ENCODE peak calls at places on chromosomes 2 and 18, in six cellular contexts. L is lung; Z is WERI-Rb-1; S is SJSA1; G is hepatocyte; D is naive thymus-derived CD4-positive, alpha-beta T cell. M is an unnamed sample.

GRCh38 chr2:126785236-126785635 is 113.5 kb upstream of the TEX51 start:
- DNase-seq in Z (no peak), D (no peak), G (no peak), S (no peak), L (no peak), M (no peak)

GRCh38 chr2:157336137-157336721 is 10.6 kb upstream of the ERMN start:
- DNase-seq in G (peak), Z (peak), S (peak), D (peak), L (peak), M (no peak)

GRCh38 chr18:48391863-48392262 is 17.3 kb downstream of the ZBTB7C start:
- DNase-seq in Z (no peak), L (no peak), D (no peak), S (no peak), G (no peak), M (no peak)

GRCh38 chr2:182819412-182819811 is 47.0 kb downstream of the FRZB start:
- DNase-seq in Z (no peak), G (no peak), D (no peak), S (no peak), L (no peak), M (no peak)

GRCh38 chr2:15031745-15032240 is 399.3 kb downstream of the LRATD1 start:
- DNase-seq in G (no peak), L (no peak), S (no peak), Z (peak), D (no peak), M (no peak)

GRCh38 chr2:222088561-222088960 is 210.2 kb downstream of the PAX3 start:
- DNase-seq in S (no peak), D (no peak), Z (no peak), G (no peak), L (no peak), M (no peak)

GRCh38 chr2:217899231-217900009 is 103.4 kb downstream of the TNS1 start:
- DNase-seq in S (peak), L (peak), Z (peak), D (no peak), G (peak), M (peak)

GRCh38 chr2:61277756-61278155 is 115.8 kb downstream of the C2orf74 start:
- DNase-seq in Z (peak), S (no peak), D (no peak), G (no peak), L (no peak), M (no peak)

GRCh38 chr2:97965146-97965545 is 30.6 kb downstream of the TMEM131 start:
- DNase-seq in Z (no peak), G (no peak), D (no peak), L (no peak), S (no peak), M (no peak)

GRCh38 chr2:226698671-226699070 is 100.9 kb downstream of the IRS1 start:
- DNase-seq in L (no peak), S (no peak), G (no peak), Z (no peak), D (no peak), M (no peak)

GRCh38 chr2:96447726-96448125 is 57.4 kb downstream of the NEURL3 start:
- DNase-seq in D (no peak), L (no peak), Z (no peak), S (no peak), G (no peak), M (no peak)

GRCh38 chr2:7523557-7524210 is 606.5 kb downstream of the RNF144A start:
- DNase-seq in Z (no peak), G (no peak), D (no peak), L (no peak), S (no peak), M (no peak)

GRCh38 chr2:210503622-210504300 is 27.2 kb upstream of the LANCL1 start:
- DNase-seq in G (no peak), D (no peak), S (no peak), Z (no peak), L (no peak), M (no peak)

GRCh38 chr2:241053576-241054251 is 48.4 kb downstream of the MTERF4 start:
- DNase-seq in S (no peak), D (no peak), L (peak), Z (no peak), G (no peak), M (no peak)

GRCh38 chr18:56003009-56003408 is 415.0 kb upstream of the TCF4 start:
- DNase-seq in D (no peak), S (no peak), L (no peak), Z (no peak), G (no peak), M (no peak)

GRCh38 chr2:222743263-222743865 is 71.9 kb downstream of the MOGAT1 start:
- DNase-seq in S (no peak), L (no peak), G (no peak), Z (no peak), D (no peak), M (no peak)

GRCh38 chr2:20106746-20107145 is 55.3 kb upstream of the LAPTM4A start:
- DNase-seq in G (peak), Z (peak), L (peak), D (no peak), S (no peak), M (no peak)

GRCh38 chr18:60445341-60445740 is 72.8 kb upstream of the MC4R start:
- DNase-seq in S (no peak), L (no peak), D (no peak), G (no peak), Z (no peak), M (no peak)

GRCh38 chr2:222795671-222796357 is 65.0 kb upstream of the ACSL3 start:
- DNase-seq in G (no peak), D (no peak), S (no peak), L (no peak), Z (no peak), M (no peak)

GRCh38 chr18:75202976-75203375 is 6.0 kb downstream of the PTGR3 start:
- DNase-seq in S (no peak), Z (no peak), L (no peak), D (no peak), G (no peak), M (no peak)

GRCh38 chr2:114127372-114127771 is 237.5 kb downstream of the ACTR3 start:
- DNase-seq in Z (no peak), S (no peak), L (no peak), D (no peak), G (peak), M (no peak)

GRCh38 chr2:79453918-79454317 is 58.9 kb upstream of the CTNNA2 start:
- DNase-seq in G (peak), S (no peak), Z (no peak), L (no peak), D (no peak), M (no peak)

GRCh38 chr2:216132585-216132984 is 23.4 kb downstream of the XRCC5 start:
- DNase-seq in G (no peak), Z (no peak), S (no peak), L (no peak), D (no peak), M (no peak)
- H3K27ac ChIP-seq in G (peak), Z (no peak), S (no peak), L (no peak), D (no peak), M (no peak)

GRCh38 chr2:231786917-231787292 is 660 bp downstream of the COPS7B start:
- DNase-seq in Z (no peak), S (no peak), G (no peak), L (no peak), D (no peak), M (no peak)
- H3K27ac ChIP-seq in Z (peak), S (peak), G (peak), L (no peak), D (peak), M (peak)

GRCh38 chr2:26016012-26016742 is 17.7 kb upstream of the RAB10 start:
- DNase-seq in G (no peak), L (no peak), D (no peak), Z (no peak), S (no peak), M (no peak)

GRCh38 chr2:26020214-26020613 is 13.7 kb upstream of the RAB10 start:
- DNase-seq in S (no peak), L (no peak), Z (no peak), D (no peak), G (peak), M (no peak)

GRCh38 chr2:26018184-26018716 is 15.6 kb upstream of the RAB10 start:
- DNase-seq in L (peak), G (peak), Z (peak), S (no peak), D (no peak), M (peak)

GRCh38 chr2:26013668-26014067 is 20.2 kb upstream of the RAB10 start:
- DNase-seq in S (no peak), Z (no peak), L (no peak), G (no peak), D (no peak), M (no peak)

GRCh38 chr2:26017464-26018183 is 16.3 kb upstream of the RAB10 start:
- DNase-seq in L (no peak), D (no peak), S (no peak), Z (no peak), G (no peak), M (no peak)
- H3K27ac ChIP-seq in L (peak), D (no peak), S (no peak), Z (no peak), G (peak), M (peak)

GRCh38 chr2:25976884-25977741 is 5.2 kb downstream of the KIF3C start:
- DNase-seq in Z (no peak), S (peak), D (no peak), L (no peak), G (no peak), M (no peak)
- H3K27ac ChIP-seq in Z (no peak), S (no peak), D (no peak), L (no peak), G (no peak), M (no peak)

DNA sequence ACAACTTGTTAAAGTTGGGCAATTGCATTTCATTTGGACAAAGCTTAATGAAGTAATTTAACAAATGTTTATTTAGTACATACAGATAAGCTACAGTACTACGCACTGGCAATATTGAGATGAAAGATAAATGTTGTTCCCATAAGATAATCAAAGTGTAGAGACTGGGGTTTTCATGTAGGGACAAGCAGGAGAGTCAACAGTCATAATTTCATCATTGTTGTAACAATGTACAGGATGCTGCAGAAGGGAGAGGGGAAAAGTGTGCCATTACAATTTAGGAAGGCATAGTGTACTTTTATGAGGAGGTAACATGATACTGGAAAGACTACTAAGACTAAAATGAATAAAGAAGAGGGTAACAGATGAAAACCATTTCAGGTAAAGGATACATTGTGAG is 441.6 kb downstream of the ERBB4 start:
- DNase-seq in L (no peak), Z (no peak), S (no peak), D (no peak), G (no peak), M (no peak)
- H3K27ac ChIP-seq in L (no peak), Z (no peak), S (no peak), D (no peak), G (no peak), M (no peak)